ENCODE peak calls at places on chromosomes 4 and X, in four cellular contexts. P, X, A and B are unnamed samples.

GRCh38 chr4:184949020-184949419 is 69.3 kb upstream of the HELT start:
- DNase-seq in P (no peak), X (no peak), A (no peak), B (no peak)

GRCh38 chr4:17309567-17310268 is 202.2 kb downstream of the QDPR start:
- DNase-seq in P (no peak), X (no peak), A (no peak), B (no peak)

GRCh38 chr4:6938758-6939201 is 29.2 kb downstream of the TBC1D14 start:
- DNase-seq in P (no peak), X (no peak), A (no peak), B (no peak)

GRCh38 chr4:7766661-7767345 is 172.9 kb downstream of the AFAP1 start:
- DNase-seq in P (no peak), X (no peak), A (no peak), B (no peak)

GRCh38 chr4:140372607-140373327 is 679 bp upstream of the SCOC start:
- DNase-seq in P (no peak), X (peak), A (no peak), B (peak)

GRCh38 chrX:109886122-109886761 is 116.7 kb upstream of the TMEM164 start:
- DNase-seq in P (no peak), X (peak), A (no peak), B (no peak)

GRCh38 chr4:100348472-100348871 is 158.2 kb upstream of the DDIT4L start:
- DNase-seq in P (no peak), X (no peak), A (no peak), B (no peak)

GRCh38 chr4:3323071-3323481 is 30.3 kb downstream of the RGS12 start:
- DNase-seq in P (no peak), X (no peak), A (peak), B (no peak)

DNA sequence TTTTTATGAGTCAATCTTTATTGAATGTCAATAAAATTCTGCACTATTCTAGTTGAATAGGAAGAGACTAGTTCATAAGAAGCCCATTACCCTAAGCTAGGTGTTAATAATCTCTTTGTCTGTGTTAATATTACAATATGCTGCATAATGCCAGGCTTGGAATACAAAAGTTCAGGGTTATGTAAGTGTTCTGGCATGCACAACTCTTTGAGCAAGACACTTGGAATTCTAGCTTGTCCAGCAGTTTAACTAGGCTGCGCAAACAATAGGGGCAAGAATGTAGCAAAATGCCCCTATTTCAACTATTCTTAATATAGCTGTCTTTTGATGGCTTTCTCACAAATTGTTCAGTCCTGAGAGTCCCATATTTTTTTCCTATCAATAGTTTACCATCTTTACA is 31.3 kb upstream of the ETNPPL start:
- DNase-seq in P (no peak), X (no peak), A (no peak), B (no peak)
- H3K27ac ChIP-seq in P (no peak), X (no peak), A (no peak), B (no peak)

GRCh38 chr4:41320786-41321185 is 64.1 kb downstream of the UCHL1 start:
- DNase-seq in P (no peak), X (no peak), A (no peak), B (no peak)
- H3K27ac ChIP-seq in P (no peak), X (no peak), A (no peak), B (no peak)

DNA sequence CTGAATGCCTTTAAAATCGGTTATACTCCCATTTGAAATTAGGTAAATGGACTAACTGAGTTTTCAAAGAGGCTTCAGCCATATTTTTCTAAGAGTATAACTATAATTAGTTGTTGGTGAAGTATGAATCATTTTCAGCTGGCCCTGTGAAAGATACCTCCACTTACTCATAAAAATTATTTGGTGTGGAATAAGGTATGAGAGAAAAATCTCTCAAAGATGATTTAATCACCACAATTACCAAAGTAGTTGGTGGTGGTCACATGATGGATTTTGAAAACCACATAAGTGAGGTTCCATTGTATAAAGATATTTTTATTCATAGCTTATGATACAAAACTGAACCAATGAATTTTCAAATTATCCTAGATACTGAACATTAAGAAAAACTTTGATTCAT is 9.0 kb upstream of the KLHL2 start:
- DNase-seq in P (no peak), X (no peak), A (no peak), B (no peak)
- H3K27ac ChIP-seq in P (no peak), X (no peak), A (no peak), B (no peak)

GRCh38 chr4:89110541-89110985 is 770 bp upstream of the TIGD2 start:
- DNase-seq in P (no peak), X (no peak), A (no peak), B (no peak)
- H3K27ac ChIP-seq in P (peak), X (peak), A (peak), B (peak)

GRCh38 chrX:129540725-129541184 is 696 bp downstream of the OCRL start:
- DNase-seq in P (no peak), X (peak), A (no peak), B (no peak)
- H3K27ac ChIP-seq in P (peak), X (peak), A (peak), B (no peak)

GRCh38 chr4:76334885-76335284 is 28.4 kb downstream of the STBD1 start:
- DNase-seq in P (no peak), X (no peak), A (no peak), B (no peak)
- H3K27ac ChIP-seq in P (no peak), X (no peak), A (no peak), B (no peak)

GRCh38 chr4:152661649-152662048 is 18.1 kb downstream of the TMEM154 start:
- DNase-seq in P (no peak), X (no peak), A (no peak), B (no peak)

GRCh38 chr4:152666946-152667345 is 12.9 kb downstream of the TMEM154 start:
- DNase-seq in P (no peak), X (no peak), A (no peak), B (no peak)

GRCh38 chr4:152665691-152666410 is 13.9 kb downstream of the TMEM154 start:
- DNase-seq in P (no peak), X (no peak), A (no peak), B (no peak)

GRCh38 chr4:152660526-152660925 is 19.3 kb downstream of the TMEM154 start:
- DNase-seq in P (no peak), X (no peak), A (no peak), B (no peak)

DNA sequence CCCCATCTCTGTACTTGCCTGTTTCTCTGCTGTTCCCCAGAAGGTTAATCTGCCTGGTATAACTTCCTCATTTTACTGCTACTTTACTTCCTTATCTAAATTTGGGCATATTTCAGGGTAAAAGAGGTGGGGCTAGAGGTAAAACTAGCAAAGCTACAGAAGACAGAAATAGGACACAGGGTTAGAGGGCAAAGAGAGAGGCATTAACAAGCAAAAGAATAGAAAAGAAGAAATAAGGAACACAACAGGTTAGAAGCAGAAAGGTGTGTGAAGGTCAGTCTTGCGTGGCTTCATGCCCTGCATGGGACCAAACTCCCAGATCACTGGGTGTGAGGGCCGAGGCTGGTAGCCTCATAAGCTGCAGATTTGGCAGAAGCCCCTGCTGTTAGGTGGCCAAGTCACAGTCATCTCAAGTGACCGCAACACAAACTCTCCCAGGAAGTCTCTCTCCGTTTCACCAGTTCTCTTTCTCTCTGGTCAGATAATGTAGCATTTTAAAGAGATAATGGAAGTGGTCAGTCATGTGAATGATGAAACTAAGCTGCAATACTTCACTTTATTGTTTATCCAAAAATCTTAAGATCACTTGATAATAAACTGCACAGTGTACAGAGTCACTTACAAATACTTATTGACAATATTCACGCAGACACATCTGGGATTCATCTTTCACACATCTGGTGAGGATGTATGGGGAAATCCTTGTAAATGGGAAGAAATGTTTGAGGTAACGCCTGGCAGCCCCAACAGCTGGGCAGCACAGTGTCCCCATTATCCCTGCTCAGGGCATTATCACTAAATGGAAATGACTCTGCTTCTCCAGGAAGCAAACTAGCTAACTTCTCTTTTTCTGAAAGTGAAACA is 16.4 kb downstream of the TMEM154 start:
- DNase-seq in P (no peak), X (no peak), A (no peak), B (no peak)
- H3K27ac ChIP-seq in P (no peak), X (peak), A (no peak), B (no peak)

GRCh38 chr4:123651536-123652175 is 255.1 kb downstream of the SPRY1 start:
- DNase-seq in P (no peak), X (no peak), A (no peak), B (no peak)
- H3K27ac ChIP-seq in P (no peak), X (no peak), A (peak), B (no peak)

DNA sequence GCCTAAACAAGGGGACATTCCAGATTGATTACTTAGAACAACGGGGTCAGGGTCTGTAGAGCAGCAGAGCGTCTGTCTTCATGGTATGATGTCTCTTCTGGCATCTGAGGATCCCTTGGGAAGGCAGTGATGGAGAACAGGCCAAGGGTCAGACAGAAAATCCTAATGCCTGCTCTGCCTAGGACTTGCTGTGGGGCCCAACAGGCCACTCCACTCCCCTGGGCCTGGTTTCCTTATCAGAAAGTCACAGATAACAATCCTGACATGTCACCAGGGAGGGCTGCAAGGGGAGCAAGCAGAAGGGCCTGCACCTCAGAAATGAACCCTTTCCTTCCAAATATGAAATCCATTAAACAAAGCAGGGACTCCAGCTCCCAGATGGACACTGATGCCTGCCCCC is 21.4 kb upstream of the ARHGAP6 start:
- DNase-seq in P (no peak), X (no peak), A (no peak), B (no peak)
- H3K27ac ChIP-seq in P (no peak), X (no peak), A (no peak), B (no peak)

GRCh38 chr4:115851918-115852766 is 738.7 kb upstream of the NDST4 start:
- DNase-seq in P (no peak), X (peak), A (no peak), B (no peak)
- H3K27ac ChIP-seq in P (no peak), X (no peak), A (no peak), B (no peak)